ENCODE peak calls at places on chromosomes 16 and 17, in eight cellular contexts. W, V, C, X, M, E, I and T are unnamed samples.

GRCh38 chr17:64032081-64032480 is 11.6 kb upstream of the ICAM2 start:
- DNase-seq in W (peak; percentile 53), V (no peak), C (no peak), X (peak; percentile 74), M (no peak), E (peak; percentile 64), I (no peak), T (no peak)

GRCh38 chr17:41785876-41786226 is 660 bp downstream of the JUP start:
- DNase-seq in W (no peak), V (no peak), C (no peak), X (peak; percentile 91), M (no peak), E (no peak), I (no peak), T (no peak)

GRCh38 chr17:81519284-81520020 is 6.9 kb upstream of the ACTG1 start:
- DNase-seq in W (no peak), V (peak; percentile 83), C (peak; percentile 52), X (peak; percentile 53), M (no peak), E (no peak), I (no peak), T (peak; percentile 84)

GRCh38 chr17:35789044-35789443 is 6.4 kb downstream of the MMP28 start:
- DNase-seq in W (no peak), V (no peak), C (no peak), X (no peak), M (no peak), E (no peak), I (no peak), T (no peak)

GRCh38 chr17:67558740-67559380 is 158.9 kb upstream of the NOL11 start:
- DNase-seq in W (no peak), V (no peak), C (no peak), X (peak; percentile 59), M (no peak), E (no peak), I (no peak), T (no peak)

GRCh38 chr17:9087921-9088320 is 66.6 kb downstream of the NTN1 start:
- DNase-seq in W (no peak), V (no peak), C (no peak), X (no peak), M (no peak), E (no peak), I (no peak), T (no peak)

GRCh38 chr16:85210423-85211169 is 98.3 kb upstream of the CIBAR2 start:
- DNase-seq in W (peak; percentile 90), V (no peak), C (no peak), X (peak; percentile 72), M (no peak), E (peak; percentile 75), I (no peak), T (no peak)

GRCh38 chr16:67163164-67163902 is 1.2 kb upstream of the HSF4 start:
- DNase-seq in W (peak; percentile 48), V (no peak), C (no peak), X (peak; percentile 73), M (no peak), E (no peak), I (peak; percentile 86), T (peak; percentile 75)

GRCh38 chr16:58661199-58661830 is 23.3 kb downstream of the SLC38A7 start:
- DNase-seq in W (peak; percentile 89), V (peak; percentile 78), C (no peak), X (peak; percentile 87), M (peak; percentile 78), E (peak; percentile 84), I (peak; percentile 65), T (peak; percentile 78)

GRCh38 chr16:1175566-1176279 is 22.8 kb downstream of the CACNA1H start:
- DNase-seq in W (no peak), V (no peak), C (no peak), X (no peak), M (no peak), E (no peak), I (no peak), T (no peak)

GRCh38 chr16:80899804-80900592 is 95.6 kb upstream of the CDYL2 start:
- DNase-seq in W (peak; percentile 40), V (no peak), C (no peak), X (peak; percentile 7), M (peak; percentile 83), E (peak; percentile 78), I (peak; percentile 30), T (no peak)

GRCh38 chr17:76414334-76415295 is 30.2 kb downstream of the SPHK1 start:
- DNase-seq in W (peak; percentile 45), V (peak; percentile 9), C (no peak), X (no peak), M (peak; percentile 58), E (no peak), I (peak; percentile 86), T (peak; percentile 10)

GRCh38 chr17:40462343-40463121 is 19.3 kb downstream of the IGFBP4 start:
- DNase-seq in W (no peak), V (no peak), C (no peak), X (no peak), M (no peak), E (no peak), I (no peak), T (no peak)

GRCh38 chr16:88303890-88304819 is 78.6 kb upstream of the ZNF469 start:
- DNase-seq in W (peak; percentile 92), V (no peak), C (no peak), X (peak; percentile 44), M (peak; percentile 78), E (peak; percentile 60), I (no peak), T (no peak)

GRCh38 chr16:70396209-70396904 is 42.5 kb downstream of the ST3GAL2 start:
- DNase-seq in W (peak; percentile 53), V (no peak), C (no peak), X (peak; percentile 52), M (no peak), E (no peak), I (no peak), T (no peak)

GRCh38 chr17:35148144-35148543 is 527 bp downstream of the UNC45B start:
- DNase-seq in W (no peak), V (no peak), C (no peak), X (no peak), M (no peak), E (no peak), I (no peak), T (no peak)

GRCh38 chr17:30969989-30970680 is 704 bp upstream of the RNF135 start:
- DNase-seq in W (no peak), V (peak; percentile 39), C (no peak), X (peak; percentile 89), M (no peak), E (no peak), I (no peak), T (peak; percentile 57)

GRCh38 chr17:50944054-50944901 is 78.1 kb upstream of the TOB1 start:
- DNase-seq in W (peak; percentile 69), V (peak; percentile 83), C (peak; percentile 66), X (no peak), M (no peak), E (no peak), I (peak; percentile 75), T (peak; percentile 77)

GRCh38 chr16:72878301-72879269 is 169.3 kb downstream of the ZFHX3 start:
- DNase-seq in W (peak; percentile 81), V (no peak), C (no peak), X (peak; percentile 21), M (no peak), E (no peak), I (no peak), T (no peak)

GRCh38 chr17:73798111-73798748 is 154.0 kb upstream of the SDK2 start:
- DNase-seq in W (peak; percentile 29), V (no peak), C (no peak), X (peak; percentile 52), M (peak; percentile 96), E (peak; percentile 84), I (peak; percentile 40), T (no peak)

GRCh38 chr17:8161289-8162231 is 1.2 kb downstream of the VAMP2 start:
- DNase-seq in W (no peak), V (no peak), C (no peak), X (no peak), M (no peak), E (no peak), I (no peak), T (no peak)

GRCh38 chr17:58308173-58308984 is 20.2 kb downstream of the TSPOAP1 start:
- DNase-seq in W (no peak), V (peak; percentile 36), C (no peak), X (no peak), M (no peak), E (no peak), I (peak; percentile 9), T (no peak)

GRCh38 chr16:1870365-1871082 is 1.4 kb downstream of the MEIOB start:
- DNase-seq in W (peak; percentile 77), V (no peak), C (no peak), X (peak; percentile 91), M (no peak), E (peak; percentile 75), I (peak; percentile 8), T (no peak)

GRCh38 chr17:65794572-65794971 is 233.1 kb upstream of the AXIN2 start:
- DNase-seq in W (peak; percentile 36), V (no peak), C (no peak), X (peak; percentile 51), M (no peak), E (peak; percentile 57), I (peak; percentile 8), T (no peak)

GRCh38 chr17:1764274-1764673 is 2.4 kb downstream of the SERPINF1 start:
- DNase-seq in W (peak; percentile 50), V (no peak), C (peak; percentile 16), X (peak; percentile 90), M (peak; percentile 85), E (no peak), I (no peak), T (no peak)

GRCh38 chr17:60107526-60108257 is 29.0 kb upstream of the HEATR6 start:
- DNase-seq in W (peak; percentile 43), V (no peak), C (no peak), X (peak; percentile 14), M (no peak), E (no peak), I (no peak), T (no peak)

GRCh38 chr17:20310481-20310880 is 156.9 kb downstream of the LGALS9B start:
- DNase-seq in W (no peak), V (no peak), C (no peak), X (no peak), M (no peak), E (no peak), I (no peak), T (no peak)